ENCODE peak calls at places on chromosome 11, in five cellular contexts. E is K562, Q is DND-41, F is neural progenitor cell, V is fibroblast of lung. D is an unnamed sample.

GRCh38 chr11:73344191-73344607 is 32.0 kb upstream of the RELT start:
- DNase-seq in E (no peak), Q (no peak), F (no peak), V (peak; percentile 43), D (no peak)

GRCh38 chr11:122796128-122796717 is 42.1 kb upstream of the CRTAM start:
- DNase-seq in E (peak; percentile 68), Q (peak; percentile 56), F (peak; percentile 59), V (no peak), D (no peak)

GRCh38 chr11:69834251-69834650 is 15.0 kb upstream of the FGF3 start:
- DNase-seq in E (no peak), Q (no peak), F (no peak), V (no peak), D (no peak)

GRCh38 chr11:93908689-93909088 is 58.3 kb upstream of the VSTM5 start:
- DNase-seq in E (no peak), Q (no peak), F (no peak), V (peak; percentile 97), D (no peak)

GRCh38 chr11:2746401-2747230 is 46.8 kb upstream of the KCNQ1OT1 start:
- DNase-seq in E (no peak), Q (no peak), F (no peak), V (no peak), D (no peak)

GRCh38 chr11:31823372-31824371 is 12.6 kb upstream of the PAX6 start:
- DNase-seq in E (no peak), Q (no peak), F (peak; percentile 57), V (no peak), D (peak; percentile 77)

GRCh38 chr11:134819026-134819425 is 407.0 kb upstream of the B3GAT1 start:
- DNase-seq in E (no peak), Q (no peak), F (peak; percentile 63), V (no peak), D (peak; percentile 18)

GRCh38 chr11:22192289-22192641 is 620 bp upstream of the ANO5 start:
- DNase-seq in E (peak; percentile 21), Q (no peak), F (peak; percentile 61), V (peak; percentile 0), D (peak; percentile 38)

GRCh38 chr11:131766637-131767036 is 396.2 kb downstream of the NTM start:
- DNase-seq in E (no peak), Q (no peak), F (no peak), V (peak; percentile 45), D (no peak)

GRCh38 chr11:95373241-95373640 is 142.2 kb upstream of the SESN3 start:
- DNase-seq in E (no peak), Q (no peak), F (no peak), V (no peak), D (no peak)

GRCh38 chr11:12293486-12293885 is 83.9 kb upstream of the PARVA start:
- DNase-seq in E (no peak), Q (no peak), F (no peak), V (no peak), D (no peak)

GRCh38 chr11:14373941-14374646 is 15.1 kb upstream of the RRAS2 start:
- DNase-seq in E (no peak), Q (no peak), F (no peak), V (peak; percentile 80), D (no peak)

GRCh38 chr11:68690671-68691401 is 6.5 kb downstream of the GAL start:
- DNase-seq in E (no peak), Q (peak; percentile 71), F (no peak), V (no peak), D (no peak)

GRCh38 chr11:45661417-45662055 is 3.9 kb downstream of the CHST1 start:
- DNase-seq in E (no peak), Q (no peak), F (no peak), V (no peak), D (no peak)

GRCh38 chr11:78800756-78801155 is 226.1 kb upstream of the NARS2 start:
- DNase-seq in E (no peak), Q (no peak), F (no peak), V (peak; percentile 32), D (no peak)

GRCh38 chr11:95459268-95460040 is 228.5 kb upstream of the SESN3 start:
- DNase-seq in E (no peak), Q (no peak), F (no peak), V (peak; percentile 33), D (no peak)

GRCh38 chr11:110249066-110249465 is 47.3 kb downstream of the RDX start:
- DNase-seq in E (no peak), Q (no peak), F (no peak), V (no peak), D (no peak)

GRCh38 chr11:57277845-57278720 is 41.0 kb upstream of the APLNR start:
- DNase-seq in E (peak; percentile 76), Q (peak; percentile 53), F (peak; percentile 85), V (peak; percentile 60), D (peak; percentile 76)

GRCh38 chr11:1570896-1571759 is 943 bp downstream of the DUSP8 start:
- DNase-seq in E (no peak), Q (peak; percentile 30), F (peak; percentile 70), V (no peak), D (no peak)
- H3K9ac ChIP-seq in E (peak overlapping the region; percentile 34), Q (no peak overlapping the region), F (no peak overlapping the region), V (no peak overlapping the region), D (peak overlapping the region; percentile 90)

GRCh38 chr11:109135627-109136026 is 286.4 kb upstream of the C11orf87 start:
- DNase-seq in E (no peak), Q (no peak), F (no peak), V (no peak), D (no peak)
- H3K4me1 ChIP-seq in E (no peaks in the 10 kb centered on the region), Q (no peaks in the 10 kb centered on the region), F (peaks cover 7% of the 10 kb centered on the region), V (no peaks in the 10 kb centered on the region), D (no peaks in the 10 kb centered on the region)

GRCh38 chr11:111562692-111563389 is 22.3 kb downstream of the LAYN start:
- DNase-seq in E (no peak), Q (no peak), F (no peak), V (no peak), D (no peak)
- H3K9ac ChIP-seq in E (no peak overlapping the region), Q (no peak overlapping the region), F (no peak overlapping the region), V (no peak overlapping the region), D (no peak overlapping the region)

GRCh38 chr11:843818-844692 is 1.4 kb downstream of the TSPAN4 start:
- DNase-seq in E (peak; percentile 58), Q (no peak), F (peak; percentile 91), V (peak; percentile 93), D (peak; percentile 97)

GRCh38 chr11:846496-847098 is 3.9 kb downstream of the TSPAN4 start:
- DNase-seq in E (no peak), Q (no peak), F (no peak), V (no peak), D (no peak)

GRCh38 chr11:847876-848275 is 5.2 kb downstream of the TSPAN4 start:
- DNase-seq in E (no peak), Q (no peak), F (no peak), V (no peak), D (no peak)

GRCh38 chr11:844693-845644 is 2.3 kb downstream of the TSPAN4 start:
- DNase-seq in E (peak; percentile 69), Q (peak; percentile 73), F (peak; percentile 83), V (peak; percentile 78), D (peak; percentile 90)

GRCh38 chr11:845872-846271 is 3.2 kb downstream of the TSPAN4 start:
- DNase-seq in E (no peak), Q (no peak), F (no peak), V (no peak), D (no peak)
- H3K4me1 ChIP-seq in E (peaks cover 80% of the 10 kb centered on the region), Q (peaks cover 31% of the 10 kb centered on the region), F (peaks cover 45% of the 10 kb centered on the region), V (peaks cover 37% of the 10 kb centered on the region), D (peaks cover 39% of the 10 kb centered on the region)

GRCh38 chr11:118620529-118621070 is 13.2 kb downstream of the PHLDB1 start:
- DNase-seq in E (peak; percentile 27), Q (no peak), F (no peak), V (peak; percentile 15), D (no peak)
- H3K9ac ChIP-seq in E (peak overlapping the region; percentile 66), Q (peak overlapping the region; percentile 39), F (no peak overlapping the region), V (peak overlapping the region; percentile 65), D (peak overlapping the region; percentile 34)